ENCODE peak calls at places on chromosomes 5 and 9, in seven cellular contexts. B is HCT116, I is endothelial cell of umbilical vein, Y is transverse colon, T is HepG2, C is heart left ventricle, E is adrenal gland. J is an unnamed sample.

GRCh38 chr9:129610473-129611301 is 10.2 kb downstream of the C9orf50 start:
- DNase-seq in C (peak; percentile 83), T (peak; percentile 48), E (peak; percentile 80), B (no peak), Y (peak; percentile 82), I (peak; percentile 64), J (peak; percentile 82)

GRCh38 chr9:130740218-130741023 is 46.8 kb downstream of the EXOSC2 start:
- DNase-seq in Y (no peak), I (no peak), C (no peak), E (peak; percentile 36), T (peak; percentile 22), B (no peak), J (no peak)

GRCh38 chr9:124721109-124721850 is 49.8 kb downstream of the NR6A1 start:
- DNase-seq in I (no peak), E (peak; percentile 57), Y (no peak), T (peak; percentile 90), C (no peak), B (peak; percentile 59), J (no peak)

GRCh38 chr5:132221781-132222648 is 5.6 kb downstream of the P4HA2 start:
- DNase-seq in B (no peak), C (peak; percentile 79), I (peak; percentile 41), E (no peak), T (no peak), Y (peak; percentile 42), J (no peak)

GRCh38 chr9:93451762-93452709 is 551 bp downstream of the FAM120A start:
- DNase-seq in Y (peak; percentile 58), E (peak; percentile 66), T (peak; percentile 16), I (peak; percentile 58), C (peak; percentile 65), B (no peak), J (peak; percentile 58)

GRCh38 chr5:151742870-151743294 is 15.5 kb downstream of the ATOX1 start:
- DNase-seq in I (peak; percentile 58), T (peak; percentile 41), B (peak; percentile 56), E (peak; percentile 51), Y (peak; percentile 22), C (peak; percentile 47), J (no peak)

GRCh38 chr5:54517512-54518145 is at the start of gene SNX18:
- DNase-seq in C (peak; percentile 96), E (peak; percentile 95), B (peak; percentile 74), I (peak; percentile 89), T (peak; percentile 79), Y (peak; percentile 93), J (peak; percentile 94)

GRCh38 chr5:171593401-171593800 is 174.0 kb downstream of the FGF18 start:
- DNase-seq in I (no peak), C (no peak), Y (no peak), E (no peak), T (no peak), B (no peak), J (no peak)

GRCh38 chr5:95022967-95023695 is 261.8 kb downstream of the MCTP1 start:
- DNase-seq in I (no peak), B (no peak), C (no peak), T (no peak), Y (no peak), E (no peak), J (no peak)

GRCh38 chr9:87109182-87109581 is 161.9 kb upstream of the GAS1 start:
- DNase-seq in B (no peak), Y (no peak), E (no peak), T (no peak), C (no peak), I (no peak), J (no peak)

GRCh38 chr5:5313081-5313736 is 109.3 kb upstream of the ICE1 start:
- DNase-seq in Y (no peak), T (peak; percentile 69), B (no peak), I (no peak), E (no peak), C (no peak), J (no peak)

GRCh38 chr9:3980771-3981170 is 319.1 kb downstream of the GLIS3 start:
- DNase-seq in Y (no peak), I (no peak), C (peak; percentile 29), E (no peak), T (no peak), B (no peak), J (no peak)

GRCh38 chr5:127332250-127332649 is 41.7 kb downstream of the MEGF10 start:
- DNase-seq in I (no peak), B (no peak), E (no peak), T (no peak), Y (no peak), C (no peak), J (no peak)

GRCh38 chr9:3447143-3447542 is 78.7 kb downstream of the RFX3 start:
- DNase-seq in I (no peak), Y (no peak), E (no peak), C (no peak), T (no peak), B (no peak), J (no peak)

GRCh38 chr5:15575566-15576195 is 75.7 kb downstream of the FBXL7 start:
- DNase-seq in Y (no peak), C (no peak), E (no peak), T (no peak), B (no peak), I (no peak), J (no peak)

GRCh38 chr9:5630038-5630507 is 1.2 kb downstream of the RIC1 start:
- DNase-seq in E (no peak), B (no peak), Y (no peak), T (peak; percentile 16), C (no peak), I (peak; percentile 69), J (no peak)

GRCh38 chr9:34123682-34124081 is 2.8 kb downstream of the DCAF12 start:
- DNase-seq in Y (peak; percentile 38), C (peak; percentile 43), E (peak; percentile 52), B (no peak), T (no peak), I (no peak), J (peak; percentile 27)

GRCh38 chr5:139131062-139131856 is 66.9 kb downstream of the SIL1 start:
- DNase-seq in I (no peak), B (no peak), E (peak; percentile 77), C (peak; percentile 74), Y (peak; percentile 9), T (no peak), J (peak; percentile 54)

GRCh38 chr9:37128051-37128450 is 7.7 kb downstream of the ZCCHC7 start:
- DNase-seq in C (no peak), Y (no peak), B (no peak), I (no peak), T (no peak), E (no peak), J (no peak)

GRCh38 chr9:132357764-132358163 is 3.0 kb upstream of the SETX start:
- DNase-seq in C (no peak), I (no peak), T (no peak), B (no peak), E (no peak), Y (no peak), J (no peak)

GRCh38 chr9:132356276-132356924 is 1.6 kb upstream of the SETX start:
- DNase-seq in I (no peak), T (no peak), Y (no peak), E (no peak), B (no peak), C (no peak), J (no peak)

GRCh38 chr9:132351404-132352050 is 3.3 kb downstream of the SETX start:
- DNase-seq in B (no peak), E (no peak), I (no peak), C (no peak), Y (no peak), T (no peak), J (no peak)

GRCh38 chr9:132350861-132351315 is 3.9 kb downstream of the SETX start:
- DNase-seq in E (no peak), T (no peak), I (peak; percentile 52), Y (no peak), B (no peak), C (no peak), J (no peak)

DNA sequence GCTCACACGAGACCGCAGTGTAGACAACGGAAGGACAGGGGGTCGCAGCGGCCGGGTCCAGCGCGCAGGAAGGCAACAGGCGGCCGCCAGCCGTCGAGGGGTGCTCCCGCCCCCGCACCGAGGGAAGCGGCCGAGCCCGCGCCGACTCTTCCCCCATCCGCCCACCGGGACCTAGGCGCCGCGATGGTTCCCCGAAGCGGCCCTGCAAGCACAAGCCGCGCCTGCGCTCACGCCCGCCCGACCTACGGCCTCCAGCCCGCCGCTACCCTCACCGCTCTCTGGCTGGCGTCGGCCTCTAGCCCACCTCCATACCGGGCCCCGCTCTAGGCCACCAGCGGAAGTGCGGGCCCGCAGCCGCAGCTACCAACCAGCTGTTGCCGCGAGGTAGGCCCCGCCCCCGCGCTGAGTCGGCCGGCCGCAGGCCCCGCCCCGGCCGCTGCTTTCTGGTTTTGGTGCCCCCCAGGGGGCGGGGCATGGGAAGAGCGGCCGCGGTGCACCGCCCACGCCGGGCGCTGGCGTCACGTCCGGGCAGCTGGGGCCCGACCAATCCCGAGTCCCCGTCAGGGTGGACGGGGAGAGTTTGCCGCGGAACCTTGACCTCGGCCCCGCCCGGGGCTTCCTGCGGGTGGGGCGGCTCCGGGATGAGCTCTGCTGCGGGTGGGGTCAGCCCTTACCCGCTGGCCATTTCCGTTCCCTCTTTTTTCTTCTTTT is at the start of gene SETX:
- DNase-seq in I (peak; percentile 97), C (peak; percentile 98), B (peak; percentile 95), E (peak; percentile 99), T (peak; percentile 94), Y (peak; percentile 98), J (peak; percentile 99)
- TF ChIP-seq POLR2A in I (peak; percentile 98), C (peak; percentile 82), B (peak; percentile 13), E (peak; percentile 96), T (peak; percentile 89), Y (peak; percentile 97), J (no peak)

GRCh38 chr5:138029944-138030343 is 2.9 kb downstream of the FAM13B start:
- DNase-seq in I (no peak), B (no peak), C (no peak), E (no peak), T (no peak), Y (no peak), J (no peak)

GRCh38 chr5:138032028-138032571 is 779 bp downstream of the FAM13B start:
- DNase-seq in T (no peak), C (peak; percentile 77), B (no peak), E (peak; percentile 77), Y (peak; percentile 68), I (peak; percentile 71), J (peak; percentile 64)

GRCh38 chr5:138033916-138034315 is 1.0 kb upstream of the FAM13B start:
- DNase-seq in Y (no peak), I (no peak), C (no peak), T (no peak), E (no peak), B (no peak), J (no peak)

GRCh38 chr5:138033275-138033808 is 463 bp upstream of the FAM13B start:
- DNase-seq in B (no peak), C (no peak), I (no peak), T (no peak), Y (no peak), E (no peak), J (no peak)

GRCh38 chr5:138032572-138033274 is at the start of gene FAM13B:
- DNase-seq in E (peak; percentile 80), C (peak; percentile 85), I (peak; percentile 80), T (peak; percentile 46), B (peak; percentile 32), Y (peak; percentile 82), J (peak; percentile 82)
- TF ChIP-seq POLR2A in E (peak; percentile 77), C (no peak), I (peak; percentile 94), T (peak; percentile 89), B (no peak), Y (peak; percentile 83), J (no peak)

GRCh38 chr9:21684831-21685362 is 117.5 kb upstream of the MTAP start:
- DNase-seq in C (no peak), T (peak; percentile 57), B (peak; percentile 99), I (peak; percentile 98), Y (no peak), E (no peak), J (peak; percentile 70)
- TF ChIP-seq POLR2A in C (no peak), T (no peak), B (no peak), I (peak; percentile 43), Y (no peak), E (no peak), J (no peak)

GRCh38 chr5:43041669-43042175 is 1.6 kb upstream of the ANXA2R start:
- DNase-seq in C (no peak), B (no peak), E (peak; percentile 71), Y (peak; percentile 63), I (peak; percentile 89), T (peak; percentile 46), J (peak; percentile 58)
- TF ChIP-seq POLR2A in C (no peak), B (no peak), E (no peak), Y (peak; percentile 10), I (peak; percentile 71), T (no peak), J (peak; percentile 15)